ENCODE peak calls at places on chromosomes 4 and X, in four cellular contexts. M, C, B and V are unnamed samples.

GRCh38 chrX:149131780-149132179 is 373.3 kb downstream of the IDS start:
- DNase-seq in B (no peak), C (peak), M (no peak), V (no peak)

GRCh38 chrX:151268836-151269235 is 92.5 kb downstream of the GPR50 start:
- DNase-seq in M (no peak), C (no peak), B (no peak), V (no peak)

GRCh38 chr4:14994242-14994641 is 8.0 kb upstream of the CPEB2 start:
- DNase-seq in B (no peak), M (no peak), C (peak), V (no peak)

GRCh38 chrX:9272166-9272565 is 192.7 kb upstream of the TBL1X start:
- DNase-seq in M (no peak), B (no peak), C (no peak), V (no peak)

GRCh38 chr4:122688529-122688928 is 44.0 kb upstream of the BBS12 start:
- DNase-seq in C (no peak), B (no peak), M (no peak), V (no peak)

GRCh38 chr4:110484767-110485166 is 8.8 kb downstream of the ENPEP start:
- DNase-seq in B (no peak), M (no peak), C (peak), V (no peak)

GRCh38 chr4:62601737-62602136 is 1401.6 kb downstream of the ADGRL3 start:
- DNase-seq in M (no peak), B (no peak), C (no peak), V (no peak)

GRCh38 chr4:116632269-116632668 is 453.1 kb downstream of the TRAM1L1 start:
- DNase-seq in C (no peak), M (no peak), B (no peak), V (no peak)

GRCh38 chrX:115562492-115562872 is 1.5 kb downstream of the PLS3 start:
- DNase-seq in C (peak), M (no peak), B (no peak), V (no peak)

GRCh38 chr4:89486042-89486441 is 178.4 kb upstream of the GPRIN3 start:
- DNase-seq in M (no peak), C (no peak), B (no peak), V (no peak)

GRCh38 chr4:62018537-62018936 is 818.4 kb downstream of the ADGRL3 start:
- DNase-seq in M (no peak), B (no peak), C (no peak), V (no peak)

GRCh38 chr4:122476126-122476525 is 19.6 kb upstream of the IL2 start:
- DNase-seq in B (no peak), M (no peak), C (peak), V (no peak)

GRCh38 chr4:79823148-79823763 is 249.8 kb downstream of the ANTXR2 start:
- DNase-seq in B (no peak), M (no peak), C (no peak), V (no peak)

GRCh38 chr4:1130318-1131186 is 17.2 kb upstream of the RNF212 start:
- DNase-seq in M (peak), B (peak), C (peak), V (peak)

GRCh38 chr4:87565746-87566145 is 36.6 kb upstream of the SPARCL1 start:
- DNase-seq in B (no peak), M (no peak), C (no peak), V (no peak)

GRCh38 chr4:53315300-53315699 is 50.6 kb downstream of the SCFD2 start:
- DNase-seq in C (no peak), M (no peak), B (no peak), V (no peak)

GRCh38 chrX:113492895-113493294 is 652.3 kb upstream of the AMOT start:
- DNase-seq in C (no peak), B (no peak), M (no peak), V (no peak)

GRCh38 chrX:108001218-108001814 is 19.1 kb upstream of the TEX13B start:
- DNase-seq in C (peak), B (no peak), M (no peak), V (no peak)

GRCh38 chrX:18906286-18906685 is 77.6 kb downstream of the PHKA2 start:
- DNase-seq in C (no peak), B (no peak), M (no peak), V (no peak)